ENCODE peak calls at places on chromosomes 3 and 15, in eight cellular contexts. B is Peyer's patch; I is left ventricle myocardium inferior; R is CD8-positive, alpha-beta T cell; W is GM23338; M is colonic mucosa; U is thoracic aorta; Z is SK-N-SH. N is an unnamed sample.

GRCh38 chr3:59424268-59425010 is 374.6 kb upstream of the CFAP20DC start:
- DNase-seq in U (no peak), B (no peak), Z (no peak), W (no peak), I (no peak), R (peak), M (no peak), N (no peak)

GRCh38 chr3:170330366-170330765 is 27.1 kb upstream of the SKIL start:
- DNase-seq in M (peak), U (no peak), B (no peak), W (no peak), Z (no peak), R (no peak), I (no peak), N (no peak)

GRCh38 chr15:57743424-57743823 is 36.9 kb downstream of the POLR2M start:
- DNase-seq in M (no peak), W (peak), I (no peak), Z (no peak), B (no peak), R (no peak), U (no peak), N (no peak)

GRCh38 chr15:31325432-31325975 is 1.1 kb upstream of the KLF13 start:
- DNase-seq in U (no peak), M (peak), I (peak), Z (peak), W (peak), B (peak), R (peak), N (no peak)

GRCh38 chr15:74156018-74156417 is 17.5 kb upstream of the ISLR start:
- DNase-seq in Z (no peak), W (no peak), B (no peak), M (no peak), U (no peak), R (no peak), I (no peak), N (no peak)

GRCh38 chr3:172808969-172809546 is 58.5 kb downstream of the ECT2 start:
- DNase-seq in U (no peak), W (peak), M (no peak), Z (no peak), B (no peak), R (no peak), I (no peak), N (no peak)

GRCh38 chr3:11604139-11604895 is 39.4 kb downstream of the VGLL4 start:
- DNase-seq in R (no peak), U (no peak), Z (no peak), M (no peak), I (no peak), B (no peak), W (no peak), N (no peak)

GRCh38 chr3:196186661-196187573 is 24.3 kb downstream of the ZDHHC19 start:
- DNase-seq in W (peak), I (no peak), R (no peak), B (peak), M (no peak), U (no peak), Z (peak), N (no peak)

GRCh38 chr15:28929200-28929599 is 43.4 kb downstream of the APBA2 start:
- DNase-seq in Z (no peak), W (no peak), M (no peak), I (no peak), U (no peak), B (no peak), R (no peak), N (no peak)

GRCh38 chr3:133269393-133269792 is 130.5 kb upstream of the BFSP2 start:
- DNase-seq in R (no peak), M (no peak), B (no peak), Z (no peak), U (no peak), I (no peak), W (no peak), N (no peak)

GRCh38 chr3:78825858-78826215 is 942.0 kb downstream of the ROBO1 start:
- DNase-seq in I (no peak), R (no peak), B (no peak), Z (no peak), M (no peak), W (no peak), U (no peak), N (no peak)

GRCh38 chr15:80615783-80616391 is 79.2 kb upstream of the ABHD17C start:
- DNase-seq in Z (peak), R (no peak), U (no peak), B (peak), M (peak), W (no peak), I (peak), N (no peak)

GRCh38 chr15:86154705-86155104 is 75.0 kb downstream of the AGBL1 start:
- DNase-seq in M (no peak), U (no peak), I (no peak), Z (no peak), W (no peak), B (no peak), R (no peak), N (no peak)

GRCh38 chr3:10223676-10224639 is 24.3 kb upstream of the TATDN2 start:
- DNase-seq in W (no peak), U (no peak), I (no peak), Z (no peak), M (no peak), R (peak), B (peak), N (no peak)

GRCh38 chr3:135240426-135240825 is 445.4 kb downstream of the EPHB1 start:
- DNase-seq in U (no peak), I (no peak), Z (no peak), M (no peak), W (peak), B (no peak), R (no peak), N (no peak)

GRCh38 chr15:96416934-96417759 is 86.6 kb downstream of the NR2F2 start:
- DNase-seq in M (no peak), Z (no peak), R (no peak), I (no peak), U (no peak), W (peak), B (no peak), N (no peak)

GRCh38 chr3:135513106-135514063 is 452.1 kb upstream of the PPP2R3A start:
- DNase-seq in U (no peak), B (no peak), I (no peak), M (no peak), R (no peak), W (peak), Z (no peak), N (no peak)

GRCh38 chr15:89903858-89904130 is 9.0 kb downstream of the ARPIN start:
- DNase-seq in W (no peak), Z (no peak), R (no peak), M (no peak), U (no peak), B (peak), I (no peak), N (no peak)

GRCh38 chr3:83076041-83076440 is 1314.6 kb upstream of the GBE1 start:
- DNase-seq in Z (no peak), B (no peak), R (no peak), M (no peak), I (no peak), W (no peak), U (no peak), N (no peak)

GRCh38 chr15:57003418-57003817 is 85.0 kb downstream of the TCF12 start:
- DNase-seq in U (no peak), W (no peak), B (no peak), I (no peak), M (no peak), Z (no peak), R (no peak), N (no peak)

GRCh38 chr15:78232951-78233350 is 1.4 kb downstream of the ACSBG1 start:
- DNase-seq in I (no peak), M (no peak), U (no peak), Z (no peak), R (no peak), W (no peak), B (peak), N (no peak)

GRCh38 chr3:45929042-45929679 is 14.1 kb upstream of the CXCR6 start:
- DNase-seq in I (no peak), Z (peak), B (peak), M (peak), R (peak), U (no peak), W (peak), N (no peak)

GRCh38 chr15:49145651-49146609 is 9.5 kb downstream of the COPS2 start:
- DNase-seq in U (no peak), B (peak), M (peak), I (no peak), W (peak), R (peak), Z (peak), N (no peak)

GRCh38 chr15:93065641-93066045 is 23.4 kb downstream of the RGMA start:
- DNase-seq in M (no peak), B (no peak), R (no peak), Z (no peak), I (no peak), W (no peak), U (no peak), N (no peak)

GRCh38 chr15:93066103-93066725 is 22.8 kb downstream of the RGMA start:
- DNase-seq in M (no peak), Z (no peak), B (no peak), R (no peak), I (no peak), U (no peak), W (no peak), N (no peak)

GRCh38 chr15:93067649-93068085 is 21.3 kb downstream of the RGMA start:
- DNase-seq in I (no peak), U (no peak), W (no peak), Z (no peak), B (no peak), M (no peak), R (no peak), N (no peak)

GRCh38 chr15:93068581-93069199 is 20.3 kb downstream of the RGMA start:
- DNase-seq in M (no peak), Z (no peak), R (no peak), I (no peak), U (no peak), B (no peak), W (no peak), N (no peak)

GRCh38 chr15:93066834-93067648 is 22.0 kb downstream of the RGMA start:
- DNase-seq in Z (no peak), R (no peak), B (no peak), I (no peak), U (no peak), M (no peak), W (no peak), N (no peak)
- H3K27ac ChIP-seq in Z (no peak), R (no peak), B (no peak), I (peak), U (peak), M (no peak), W (no peak), N (peak)

DNA sequence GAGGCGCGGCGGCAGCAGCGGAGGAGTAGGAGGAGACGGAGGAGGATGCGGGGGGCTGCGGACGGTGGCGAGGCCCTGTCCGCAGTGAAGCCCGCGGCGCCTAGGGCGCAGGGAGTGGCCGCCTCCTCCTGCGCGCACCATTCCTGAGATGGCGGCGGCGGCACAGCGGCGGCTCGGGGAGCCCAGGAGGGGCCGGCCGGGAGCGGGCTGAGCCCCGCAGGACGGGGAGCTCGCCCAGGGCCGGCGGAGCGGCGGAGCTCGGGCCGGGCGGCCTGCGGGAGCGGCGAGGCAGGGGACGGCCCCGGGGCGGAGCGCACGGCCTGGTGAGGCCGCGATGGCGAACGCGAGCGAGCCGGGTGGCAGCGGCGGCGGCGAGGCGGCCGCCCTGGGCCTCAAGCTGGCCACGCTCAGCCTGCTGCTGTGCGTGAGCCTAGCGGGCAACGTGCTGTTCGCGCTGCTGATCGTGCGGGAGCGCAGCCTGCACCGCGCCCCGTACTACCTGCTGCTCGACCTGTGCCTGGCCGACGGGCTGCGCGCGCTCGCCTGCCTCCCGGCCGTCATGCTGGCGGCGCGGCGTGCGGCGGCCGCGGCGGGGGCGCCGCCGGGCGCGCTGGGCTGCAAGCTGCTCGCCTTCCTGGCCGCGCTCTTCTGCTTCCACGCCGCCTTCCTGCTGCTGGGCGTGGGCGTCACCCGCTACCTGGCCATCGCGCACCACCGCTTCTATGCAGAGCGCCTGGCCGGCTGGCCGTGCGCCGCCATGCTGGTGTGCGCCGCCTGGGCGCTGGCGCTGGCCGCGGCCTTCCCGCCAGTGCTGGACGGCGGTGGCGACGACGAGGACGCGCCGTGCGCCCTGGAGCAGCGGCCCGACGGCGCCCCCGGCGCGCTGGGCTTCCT is at the start of gene GPR27:
- DNase-seq in U (no peak), I (peak), M (no peak), R (no peak), W (peak), B (no peak), Z (peak), N (no peak)
- H3K4me3 ChIP-seq in U (peak), I (peak), M (peak), R (peak), W (peak), B (peak), Z (no peak), N (peak)

GRCh38 chr15:65095011-65095746 is 18.6 kb downstream of the KBTBD13 start:
- DNase-seq in B (peak), W (no peak), M (no peak), I (no peak), Z (no peak), R (no peak), U (no peak), N (peak)
- H3K27ac ChIP-seq in B (peak), W (no peak), M (no peak), I (peak), Z (no peak), R (no peak), U (peak), N (peak)

GRCh38 chr3:184230603-184231528 is 1.5 kb downstream of the VWA5B2 start:
- DNase-seq in M (peak), Z (peak), U (no peak), R (no peak), B (no peak), W (peak), I (no peak), N (no peak)
- H3K4me3 ChIP-seq in M (peak), Z (no peak), U (peak), R (peak), B (peak), W (peak), I (peak), N (peak)

DNA sequence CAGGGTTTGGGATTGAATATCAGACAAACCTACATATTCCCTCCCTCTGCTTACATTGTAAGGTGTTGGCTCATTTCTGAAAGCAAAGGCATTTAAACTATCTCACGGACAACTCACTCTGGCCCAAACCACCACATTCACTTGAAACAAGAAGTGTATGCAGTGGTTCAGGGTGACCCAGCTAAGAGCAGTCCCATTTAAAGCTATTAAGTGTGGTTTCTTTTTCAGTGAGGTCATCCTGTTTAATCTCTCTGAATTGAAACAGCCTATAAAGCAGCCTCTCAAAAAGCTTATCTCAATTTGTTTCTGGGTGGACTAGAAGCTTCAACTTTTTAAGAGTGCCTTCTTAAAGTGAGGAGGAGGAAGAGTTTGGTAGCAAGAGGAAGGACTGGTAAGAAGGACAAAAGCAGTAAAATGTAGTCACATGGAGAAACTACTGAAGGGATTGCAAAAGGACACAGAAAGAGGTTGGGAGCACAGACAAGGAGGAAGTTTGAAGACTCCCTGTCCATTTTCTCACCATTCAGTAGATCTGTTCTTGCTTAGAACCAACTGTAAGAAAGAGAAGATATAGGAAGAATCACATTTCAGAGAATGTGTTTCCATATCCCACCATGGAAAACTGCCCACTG is 151.6 kb downstream of the TMCO5A start:
- DNase-seq in Z (no peak), W (no peak), R (no peak), I (no peak), M (no peak), U (no peak), B (no peak), N (no peak)
- H3K27ac ChIP-seq in Z (no peak), W (no peak), R (no peak), I (peak), M (no peak), U (no peak), B (no peak), N (peak)

DNA sequence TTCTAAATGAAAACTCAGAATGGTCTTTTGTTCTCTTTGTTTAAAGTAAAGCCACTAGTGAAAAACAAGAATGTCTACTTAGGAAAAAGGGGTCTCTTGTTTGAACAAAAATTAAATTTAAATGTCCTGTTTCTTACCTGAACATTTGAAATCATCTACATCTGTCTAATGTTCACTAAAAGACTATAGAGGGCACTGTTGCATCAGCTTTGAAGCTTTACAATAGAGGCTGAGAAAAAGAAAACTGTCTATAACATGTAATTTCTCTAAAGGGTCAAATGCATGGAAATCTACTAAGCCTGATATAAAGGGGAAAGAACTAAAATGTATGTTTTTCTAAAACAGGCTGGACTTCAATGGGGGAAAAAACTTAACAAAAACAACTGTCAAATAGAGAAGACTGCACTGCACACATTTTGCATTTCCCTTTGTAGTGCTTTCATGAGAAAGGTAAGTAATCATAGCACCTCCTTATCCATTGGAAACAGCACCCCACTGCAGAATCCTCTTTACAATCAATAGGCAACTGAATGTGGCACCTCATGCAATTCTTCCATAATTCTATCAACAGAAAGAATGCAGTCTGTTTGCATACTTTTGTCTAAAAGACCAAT is 26.3 kb downstream of the DPH6 start:
- DNase-seq in Z (peak), R (no peak), I (no peak), W (peak), U (no peak), M (no peak), B (no peak), N (no peak)
- H3K4me3 ChIP-seq in Z (no peak), R (no peak), I (no peak), W (no peak), U (no peak), M (no peak), B (no peak), N (no peak)

DNA sequence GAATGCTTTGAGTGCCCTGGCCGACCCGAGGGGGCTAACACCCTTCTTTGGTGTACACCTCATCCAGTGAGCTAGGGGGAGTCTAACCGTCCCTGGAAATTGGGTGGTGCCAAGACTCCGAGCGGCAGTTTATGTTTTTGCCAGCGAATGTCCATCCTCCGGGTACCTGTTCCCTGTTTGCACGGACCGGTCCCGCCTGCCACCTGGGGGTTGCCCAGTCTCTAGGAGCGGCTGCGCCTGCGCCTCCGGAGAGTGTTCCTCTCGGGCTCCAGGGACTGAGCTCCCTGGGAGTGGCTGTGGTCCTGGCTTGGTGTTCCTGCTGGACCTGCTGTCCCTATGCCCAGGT is 913 bp upstream of the WNT7A start:
- DNase-seq in B (no peak), U (no peak), M (no peak), R (no peak), Z (no peak), I (no peak), W (peak), N (no peak)
- H3K27ac ChIP-seq in B (no peak), U (no peak), M (no peak), R (no peak), Z (no peak), I (no peak), W (no peak), N (no peak)